ENCODE peak calls at places on chromosomes 2 and 18, in six cellular contexts. One of them, this sample, is unnamed.

GRCh38 chr2:217248312-217248935 is 388.6 kb upstream of the TNP1 start:
- DNase-seq in kidney epithelial cell: no peak
- DNase-seq in MM.1S: no peak
- DNase-seq in CD8-positive, alpha-beta memory T cell: no peak
- DNase-seq in body of pancreas: peak
- DNase-seq in neuronal stem cell: no peak
- DNase-seq in this sample: no peak

GRCh38 chr2:110837421-110838409 is 105.3 kb downstream of the ACOXL start:
- DNase-seq in kidney epithelial cell: no peak
- DNase-seq in MM.1S: no peak
- DNase-seq in CD8-positive, alpha-beta memory T cell: no peak
- DNase-seq in body of pancreas: no peak
- DNase-seq in neuronal stem cell: peak
- DNase-seq in this sample: no peak

GRCh38 chr2:37507703-37508102 is 163.3 kb downstream of the QPCT start:
- DNase-seq in kidney epithelial cell: no peak
- DNase-seq in MM.1S: no peak
- DNase-seq in CD8-positive, alpha-beta memory T cell: no peak
- DNase-seq in body of pancreas: no peak
- DNase-seq in neuronal stem cell: no peak
- DNase-seq in this sample: no peak

GRCh38 chr2:216653931-216654365 is 20.7 kb downstream of the IGFBP2 start:
- DNase-seq in kidney epithelial cell: no peak
- DNase-seq in MM.1S: no peak
- DNase-seq in CD8-positive, alpha-beta memory T cell: no peak
- DNase-seq in body of pancreas: no peak
- DNase-seq in neuronal stem cell: no peak
- DNase-seq in this sample: peak

GRCh38 chr2:46364797-46365457 is 67.7 kb downstream of the EPAS1 start:
- DNase-seq in kidney epithelial cell: peak
- DNase-seq in MM.1S: peak
- DNase-seq in CD8-positive, alpha-beta memory T cell: no peak
- DNase-seq in body of pancreas: peak
- DNase-seq in neuronal stem cell: peak
- DNase-seq in this sample: peak

GRCh38 chr2:108968619-108969018 is 20.4 kb downstream of the EDAR start:
- DNase-seq in kidney epithelial cell: no peak
- DNase-seq in MM.1S: no peak
- DNase-seq in CD8-positive, alpha-beta memory T cell: no peak
- DNase-seq in body of pancreas: peak
- DNase-seq in neuronal stem cell: no peak
- DNase-seq in this sample: no peak

GRCh38 chr18:66760559-66760958 is 156.7 kb upstream of the CDH19 start:
- DNase-seq in kidney epithelial cell: no peak
- DNase-seq in MM.1S: no peak
- DNase-seq in CD8-positive, alpha-beta memory T cell: no peak
- DNase-seq in body of pancreas: no peak
- DNase-seq in neuronal stem cell: no peak
- DNase-seq in this sample: no peak

GRCh38 chr18:56314396-56314795 is 324.0 kb downstream of the TXNL1 start:
- DNase-seq in kidney epithelial cell: no peak
- DNase-seq in MM.1S: no peak
- DNase-seq in CD8-positive, alpha-beta memory T cell: no peak
- DNase-seq in body of pancreas: peak
- DNase-seq in neuronal stem cell: no peak
- DNase-seq in this sample: no peak

GRCh38 chr2:12421061-12421460 is 295.7 kb upstream of the TRIB2 start:
- DNase-seq in kidney epithelial cell: no peak
- DNase-seq in MM.1S: no peak
- DNase-seq in CD8-positive, alpha-beta memory T cell: no peak
- DNase-seq in body of pancreas: no peak
- DNase-seq in neuronal stem cell: no peak
- DNase-seq in this sample: no peak

GRCh38 chr2:21535826-21536225 is 412.1 kb downstream of the TDRD15 start:
- DNase-seq in kidney epithelial cell: no peak
- DNase-seq in MM.1S: no peak
- DNase-seq in CD8-positive, alpha-beta memory T cell: no peak
- DNase-seq in body of pancreas: no peak
- DNase-seq in neuronal stem cell: no peak
- DNase-seq in this sample: no peak

GRCh38 chr2:170345607-170346006 is 167.7 kb downstream of the MYO3B start:
- DNase-seq in kidney epithelial cell: no peak
- DNase-seq in MM.1S: no peak
- DNase-seq in CD8-positive, alpha-beta memory T cell: no peak
- DNase-seq in body of pancreas: no peak
- DNase-seq in neuronal stem cell: no peak
- DNase-seq in this sample: no peak

GRCh38 chr2:37794717-37795116 is 123.3 kb upstream of the CDC42EP3 start:
- DNase-seq in kidney epithelial cell: no peak
- DNase-seq in MM.1S: no peak
- DNase-seq in CD8-positive, alpha-beta memory T cell: no peak
- DNase-seq in body of pancreas: no peak
- DNase-seq in neuronal stem cell: no peak
- DNase-seq in this sample: no peak

GRCh38 chr2:24914713-24915112 is 5.3 kb downstream of the ADCY3 start:
- DNase-seq in kidney epithelial cell: no peak
- DNase-seq in MM.1S: no peak
- DNase-seq in CD8-positive, alpha-beta memory T cell: no peak
- DNase-seq in body of pancreas: no peak
- DNase-seq in neuronal stem cell: no peak
- DNase-seq in this sample: no peak

GRCh38 chr2:241977557-241978300 is 108.2 kb downstream of the RTP5 start:
- DNase-seq in kidney epithelial cell: no peak
- DNase-seq in MM.1S: no peak
- DNase-seq in CD8-positive, alpha-beta memory T cell: no peak
- DNase-seq in body of pancreas: no peak
- DNase-seq in neuronal stem cell: no peak
- DNase-seq in this sample: no peak

GRCh38 chr2:105840933-105841332 is 96.2 kb downstream of the NCK2 start:
- DNase-seq in kidney epithelial cell: no peak
- DNase-seq in MM.1S: no peak
- DNase-seq in CD8-positive, alpha-beta memory T cell: no peak
- DNase-seq in body of pancreas: no peak
- DNase-seq in neuronal stem cell: no peak
- DNase-seq in this sample: no peak

GRCh38 chr18:74251297-74252031 is 40.3 kb downstream of the CYB5A start:
- DNase-seq in kidney epithelial cell: no peak
- DNase-seq in MM.1S: no peak
- DNase-seq in CD8-positive, alpha-beta memory T cell: no peak
- DNase-seq in body of pancreas: peak
- DNase-seq in neuronal stem cell: no peak
- DNase-seq in this sample: no peak

GRCh38 chr2:70411489-70412081 is 109.7 kb upstream of the FAM136A start:
- DNase-seq in kidney epithelial cell: no peak
- DNase-seq in MM.1S: no peak
- DNase-seq in CD8-positive, alpha-beta memory T cell: no peak
- DNase-seq in body of pancreas: no peak
- DNase-seq in neuronal stem cell: no peak
- DNase-seq in this sample: no peak

GRCh38 chr2:11343626-11344341 is 652 bp downstream of the ROCK2 start:
- DNase-seq in kidney epithelial cell: no peak
- DNase-seq in MM.1S: peak
- DNase-seq in CD8-positive, alpha-beta memory T cell: peak
- DNase-seq in body of pancreas: peak
- DNase-seq in neuronal stem cell: peak
- DNase-seq in this sample: no peak

GRCh38 chr2:74457129-74457548 is 1.1 kb upstream of the WBP1 start:
- DNase-seq in kidney epithelial cell: no peak
- DNase-seq in MM.1S: no peak
- DNase-seq in CD8-positive, alpha-beta memory T cell: no peak
- DNase-seq in body of pancreas: no peak
- DNase-seq in neuronal stem cell: no peak
- DNase-seq in this sample: no peak

GRCh38 chr2:96699021-96699420 is 40.8 kb downstream of the LMAN2L start:
- DNase-seq in kidney epithelial cell: no peak
- DNase-seq in MM.1S: no peak
- DNase-seq in CD8-positive, alpha-beta memory T cell: no peak
- DNase-seq in body of pancreas: no peak
- DNase-seq in neuronal stem cell: no peak
- DNase-seq in this sample: no peak

GRCh38 chr2:43198263-43198662 is 28.1 kb downstream of the ZFP36L2 start:
- DNase-seq in kidney epithelial cell: no peak
- DNase-seq in MM.1S: no peak
- DNase-seq in CD8-positive, alpha-beta memory T cell: no peak
- DNase-seq in body of pancreas: no peak
- DNase-seq in neuronal stem cell: no peak
- DNase-seq in this sample: no peak

GRCh38 chr18:9017170-9017899 is 85.2 kb upstream of the NDUFV2 start:
- DNase-seq in kidney epithelial cell: peak
- DNase-seq in MM.1S: peak
- DNase-seq in CD8-positive, alpha-beta memory T cell: peak
- DNase-seq in body of pancreas: peak
- DNase-seq in neuronal stem cell: peak
- DNase-seq in this sample: no peak

GRCh38 chr2:38146917-38147307 is 71.0 kb upstream of the CYP1B1 start:
- DNase-seq in kidney epithelial cell: peak
- DNase-seq in MM.1S: no peak
- DNase-seq in CD8-positive, alpha-beta memory T cell: no peak
- DNase-seq in body of pancreas: peak
- DNase-seq in neuronal stem cell: no peak
- DNase-seq in this sample: no peak

GRCh38 chr2:68463287-68463877 is 3.7 kb downstream of the FBXO48 start:
- DNase-seq in kidney epithelial cell: no peak
- DNase-seq in MM.1S: peak
- DNase-seq in CD8-positive, alpha-beta memory T cell: no peak
- DNase-seq in body of pancreas: no peak
- DNase-seq in neuronal stem cell: peak
- DNase-seq in this sample: peak

GRCh38 chr2:69863310-69863709 is 30.4 kb upstream of the SNRNP27 start:
- DNase-seq in kidney epithelial cell: no peak
- DNase-seq in MM.1S: no peak
- DNase-seq in CD8-positive, alpha-beta memory T cell: no peak
- DNase-seq in body of pancreas: no peak
- DNase-seq in neuronal stem cell: no peak
- DNase-seq in this sample: no peak

GRCh38 chr18:49460958-49461601 is 635 bp upstream of the DYM start:
- DNase-seq in kidney epithelial cell: no peak
- DNase-seq in MM.1S: no peak
- DNase-seq in CD8-positive, alpha-beta memory T cell: no peak
- DNase-seq in body of pancreas: no peak
- DNase-seq in neuronal stem cell: no peak
- DNase-seq in this sample: no peak

GRCh38 chr2:181320638-181321037 is 136.5 kb upstream of the ITGA4 start:
- DNase-seq in kidney epithelial cell: no peak
- DNase-seq in MM.1S: no peak
- DNase-seq in CD8-positive, alpha-beta memory T cell: no peak
- DNase-seq in body of pancreas: no peak
- DNase-seq in neuronal stem cell: no peak
- DNase-seq in this sample: no peak
- H3K4me3 ChIP-seq in kidney epithelial cell: no peak
- H3K4me3 ChIP-seq in MM.1S: no peak
- H3K4me3 ChIP-seq in CD8-positive, alpha-beta memory T cell: no peak
- H3K4me3 ChIP-seq in body of pancreas: no peak
- H3K4me3 ChIP-seq in neuronal stem cell: no peak
- H3K4me3 ChIP-seq in this sample: no peak

GRCh38 chr2:99638791-99639190 is 149.0 kb upstream of the REV1 start:
- DNase-seq in kidney epithelial cell: no peak
- DNase-seq in MM.1S: no peak
- DNase-seq in CD8-positive, alpha-beta memory T cell: no peak
- DNase-seq in body of pancreas: no peak
- DNase-seq in neuronal stem cell: no peak
- DNase-seq in this sample: no peak

GRCh38 chr2:99635710-99636431 is 146.1 kb upstream of the REV1 start:
- DNase-seq in kidney epithelial cell: no peak
- DNase-seq in MM.1S: no peak
- DNase-seq in CD8-positive, alpha-beta memory T cell: no peak
- DNase-seq in body of pancreas: peak
- DNase-seq in neuronal stem cell: no peak
- DNase-seq in this sample: no peak

GRCh38 chr2:99634234-99634633 is 144.4 kb upstream of the REV1 start:
- DNase-seq in kidney epithelial cell: no peak
- DNase-seq in MM.1S: no peak
- DNase-seq in CD8-positive, alpha-beta memory T cell: no peak
- DNase-seq in body of pancreas: no peak
- DNase-seq in neuronal stem cell: no peak
- DNase-seq in this sample: no peak

GRCh38 chr2:99636432-99637034 is 146.7 kb upstream of the REV1 start:
- DNase-seq in kidney epithelial cell: no peak
- DNase-seq in MM.1S: no peak
- DNase-seq in CD8-positive, alpha-beta memory T cell: no peak
- DNase-seq in body of pancreas: peak
- DNase-seq in neuronal stem cell: no peak
- DNase-seq in this sample: no peak

DNA sequence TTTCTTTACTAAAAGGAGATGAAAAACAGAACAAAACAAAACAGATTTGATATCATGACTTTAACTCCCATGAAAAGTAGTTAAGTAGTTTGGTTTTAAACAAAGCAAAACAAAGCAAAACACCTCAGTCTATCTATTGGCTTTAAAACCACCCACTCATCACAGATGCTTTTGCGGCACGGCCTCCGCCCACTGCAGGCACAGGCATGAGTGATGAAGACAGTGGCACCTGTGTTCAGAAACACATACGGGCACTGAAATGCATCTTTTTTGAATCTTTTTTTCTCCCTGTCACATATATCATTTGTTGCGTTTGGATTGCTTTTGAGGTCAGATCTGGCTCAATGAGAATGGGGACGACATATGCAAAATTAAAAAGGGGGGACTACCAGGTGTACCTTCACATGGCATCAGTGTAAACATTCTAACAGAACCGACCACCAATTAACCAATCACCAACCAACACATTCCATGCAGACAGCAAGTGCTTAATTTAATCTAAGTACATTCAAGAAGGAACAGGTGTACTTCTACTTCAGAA is 147.4 kb upstream of the REV1 start:
- DNase-seq in kidney epithelial cell: no peak
- DNase-seq in MM.1S: no peak
- DNase-seq in CD8-positive, alpha-beta memory T cell: no peak
- DNase-seq in body of pancreas: no peak
- DNase-seq in neuronal stem cell: no peak
- DNase-seq in this sample: peak
- H3K4me3 ChIP-seq in kidney epithelial cell: no peak
- H3K4me3 ChIP-seq in MM.1S: no peak
- H3K4me3 ChIP-seq in CD8-positive, alpha-beta memory T cell: no peak
- H3K4me3 ChIP-seq in body of pancreas: no peak
- H3K4me3 ChIP-seq in neuronal stem cell: no peak
- H3K4me3 ChIP-seq in this sample: no peak

GRCh38 chr2:97714084-97714949 is 941 bp downstream of the ZAP70 start:
- DNase-seq in kidney epithelial cell: no peak
- DNase-seq in MM.1S: no peak
- DNase-seq in CD8-positive, alpha-beta memory T cell: no peak
- DNase-seq in body of pancreas: no peak
- DNase-seq in neuronal stem cell: no peak
- DNase-seq in this sample: no peak
- H3K4me3 ChIP-seq in kidney epithelial cell: no peak
- H3K4me3 ChIP-seq in MM.1S: no peak
- H3K4me3 ChIP-seq in CD8-positive, alpha-beta memory T cell: peak
- H3K4me3 ChIP-seq in body of pancreas: no peak
- H3K4me3 ChIP-seq in neuronal stem cell: no peak
- H3K4me3 ChIP-seq in this sample: peak

GRCh38 chr18:42112657-42113420 is 157.8 kb downstream of the PIK3C3 start:
- DNase-seq in kidney epithelial cell: no peak
- DNase-seq in MM.1S: no peak
- DNase-seq in CD8-positive, alpha-beta memory T cell: no peak
- DNase-seq in body of pancreas: no peak
- DNase-seq in neuronal stem cell: no peak
- DNase-seq in this sample: no peak

GRCh38 chr18:42114310-42114943 is 159.4 kb downstream of the PIK3C3 start:
- DNase-seq in kidney epithelial cell: peak
- DNase-seq in MM.1S: peak
- DNase-seq in CD8-positive, alpha-beta memory T cell: peak
- DNase-seq in body of pancreas: peak
- DNase-seq in neuronal stem cell: peak
- DNase-seq in this sample: peak

GRCh38 chr18:42108071-42108470 is 153.0 kb downstream of the PIK3C3 start:
- DNase-seq in kidney epithelial cell: no peak
- DNase-seq in MM.1S: no peak
- DNase-seq in CD8-positive, alpha-beta memory T cell: no peak
- DNase-seq in body of pancreas: no peak
- DNase-seq in neuronal stem cell: no peak
- DNase-seq in this sample: no peak

GRCh38 chr18:42113529-42114191 is 158.6 kb downstream of the PIK3C3 start:
- DNase-seq in kidney epithelial cell: no peak
- DNase-seq in MM.1S: peak
- DNase-seq in CD8-positive, alpha-beta memory T cell: no peak
- DNase-seq in body of pancreas: no peak
- DNase-seq in neuronal stem cell: no peak
- DNase-seq in this sample: peak
- H3K4me3 ChIP-seq in kidney epithelial cell: no peak
- H3K4me3 ChIP-seq in MM.1S: no peak
- H3K4me3 ChIP-seq in CD8-positive, alpha-beta memory T cell: no peak
- H3K4me3 ChIP-seq in body of pancreas: no peak
- H3K4me3 ChIP-seq in neuronal stem cell: no peak
- H3K4me3 ChIP-seq in this sample: no peak